ENCODE peak calls at places on chromosomes 7 and 10, in eight cellular contexts. J is HL-60, B is pancreas, Z is neural progenitor cell, R is thoracic aorta, N is fibroblast of villous mesenchyme, H is fibroblast of lung, I is A549. K is an unnamed sample.
A peak's percentile ranks its signal among the peaks of the same experiment; 100 is the strongest.

GRCh38 chr10:17644485-17644964 is 574 bp downstream of the STAM start:
- DNase-seq in J (no peak), B (peak; percentile 37), Z (no peak), R (no peak), N (no peak), H (peak; percentile 55), I (no peak), K (peak; percentile 46)

GRCh38 chr10:77700086-77700485 is 62.5 kb upstream of the KCNMA1 start:
- DNase-seq in J (no peak), B (no peak), Z (no peak), R (no peak), N (no peak), H (peak; percentile 57), I (no peak), K (peak; percentile 19)

GRCh38 chr7:503575-504111 is 16.0 kb downstream of the PDGFA start:
- DNase-seq in J (no peak), B (peak; percentile 98), Z (no peak), R (no peak), N (no peak), H (no peak), I (peak; percentile 78), K (no peak)

GRCh38 chr7:7228472-7228871 is 46.1 kb downstream of the C1GALT1 start:
- DNase-seq in J (no peak), B (no peak), Z (no peak), R (no peak), N (peak; percentile 38), H (no peak), I (no peak), K (peak; percentile 44)

GRCh38 chr10:118850418-118851061 is 95.8 kb upstream of the CACUL1 start:
- DNase-seq in J (peak; percentile 32), B (peak; percentile 42), Z (peak; percentile 87), R (no peak), N (peak; percentile 64), H (peak; percentile 51), I (peak; percentile 74), K (peak; percentile 81)

GRCh38 chr7:1144269-1144771 is 15.7 kb downstream of the ZFAND2A start:
- DNase-seq in J (peak; percentile 38), B (peak; percentile 42), Z (peak; percentile 46), R (no peak), N (peak; percentile 27), H (peak; percentile 23), I (peak; percentile 41), K (peak; percentile 23)

GRCh38 chr10:128102480-128103228 is 23.6 kb downstream of the MKI67 start:
- DNase-seq in J (no peak), B (no peak), Z (no peak), R (no peak), N (no peak), H (no peak), I (no peak), K (no peak)

GRCh38 chr10:44364566-44364965 is 20.3 kb downstream of the CXCL12 start:
- DNase-seq in J (no peak), B (no peak), Z (no peak), R (no peak), N (no peak), H (no peak), I (no peak), K (no peak)

GRCh38 chr10:34180749-34181148 is 634.3 kb downstream of the PARD3 start:
- DNase-seq in J (no peak), B (no peak), Z (no peak), R (no peak), N (no peak), H (no peak), I (no peak), K (no peak)

GRCh38 chr7:133275441-133276105 is 22.7 kb downstream of the EXOC4 start:
- DNase-seq in J (no peak), B (no peak), Z (no peak), R (no peak), N (no peak), H (peak; percentile 38), I (no peak), K (peak; percentile 71)

DNA sequence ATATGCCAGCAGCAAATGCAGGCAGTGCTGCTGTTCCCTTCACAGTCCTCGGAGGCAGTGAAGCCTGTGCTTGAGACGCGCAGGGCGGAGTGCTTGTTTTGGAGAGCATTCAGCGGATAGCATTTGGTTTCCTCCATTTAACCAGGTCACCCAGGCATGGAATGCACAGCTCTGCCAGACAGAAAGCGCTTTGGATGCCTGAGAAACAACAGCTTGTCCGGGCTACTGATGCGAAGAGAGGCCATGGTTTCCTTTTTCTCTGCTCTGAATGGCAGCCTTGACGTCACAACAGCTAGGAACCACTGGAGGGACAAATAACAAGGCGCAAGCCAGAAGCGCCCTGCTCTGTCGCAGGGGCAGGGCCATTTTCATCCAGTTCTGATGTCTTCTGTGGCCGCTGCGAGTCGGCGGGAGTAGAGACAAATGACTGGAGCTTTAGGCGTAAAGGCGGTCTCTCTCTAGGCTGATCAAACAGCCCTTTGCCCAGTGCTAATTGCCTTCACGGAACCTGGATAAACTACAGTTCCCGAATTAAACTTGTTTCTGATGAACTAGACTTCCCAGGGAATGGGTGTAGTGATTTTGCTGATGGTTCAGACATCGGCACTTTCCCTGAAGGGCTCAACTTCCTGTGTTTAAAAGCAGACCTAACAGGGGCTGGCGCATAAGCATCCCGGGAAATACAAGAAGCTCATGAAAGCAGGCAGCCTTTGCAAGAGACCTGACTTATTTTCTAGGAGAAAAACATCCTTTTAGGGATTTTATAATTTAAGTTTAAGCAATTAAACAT is 187.6 kb upstream of the KLF14 start:
- DNase-seq in J (no peak), B (peak; percentile 37), Z (peak; percentile 90), R (peak; percentile 54), N (peak; percentile 75), H (peak; percentile 89), I (no peak), K (peak; percentile 84)
- H3K4me3 ChIP-seq in J (no peak overlapping the region), B (no peak overlapping the region), Z (no peak overlapping the region), R (peak overlapping the region; percentile 59), N (peak overlapping the region; percentile 5), H (peak overlapping the region; percentile 8), I (peak overlapping the region; percentile 3), K (peak overlapping the region; percentile 4)

GRCh38 chr10:85794553-85794952 is 572.0 kb downstream of the GRID1 start:
- DNase-seq in J (no peak), B (no peak), Z (no peak), R (no peak), N (no peak), H (no peak), I (no peak), K (no peak)

GRCh38 chr10:85790155-85790789 is 576.3 kb downstream of the GRID1 start:
- DNase-seq in J (no peak), B (no peak), Z (no peak), R (no peak), N (no peak), H (no peak), I (no peak), K (no peak)

GRCh38 chr10:85792533-85792858 is 574.1 kb downstream of the GRID1 start:
- DNase-seq in J (no peak), B (no peak), Z (no peak), R (no peak), N (no peak), H (no peak), I (no peak), K (no peak)

GRCh38 chr10:85791846-85792532 is 574.6 kb downstream of the GRID1 start:
- DNase-seq in J (no peak), B (no peak), Z (peak; percentile 30), R (no peak), N (no peak), H (no peak), I (peak; percentile 16), K (peak; percentile 8)

GRCh38 chr10:85795460-85795859 is 571.1 kb downstream of the GRID1 start:
- DNase-seq in J (no peak), B (no peak), Z (no peak), R (no peak), N (no peak), H (no peak), I (no peak), K (no peak)
- TF ChIP-seq CTCF in J (no peak), B (no peak), Z (no peak), R (no peak), N (no peak), H (no peak), I (no peak), K (no peak)

DNA sequence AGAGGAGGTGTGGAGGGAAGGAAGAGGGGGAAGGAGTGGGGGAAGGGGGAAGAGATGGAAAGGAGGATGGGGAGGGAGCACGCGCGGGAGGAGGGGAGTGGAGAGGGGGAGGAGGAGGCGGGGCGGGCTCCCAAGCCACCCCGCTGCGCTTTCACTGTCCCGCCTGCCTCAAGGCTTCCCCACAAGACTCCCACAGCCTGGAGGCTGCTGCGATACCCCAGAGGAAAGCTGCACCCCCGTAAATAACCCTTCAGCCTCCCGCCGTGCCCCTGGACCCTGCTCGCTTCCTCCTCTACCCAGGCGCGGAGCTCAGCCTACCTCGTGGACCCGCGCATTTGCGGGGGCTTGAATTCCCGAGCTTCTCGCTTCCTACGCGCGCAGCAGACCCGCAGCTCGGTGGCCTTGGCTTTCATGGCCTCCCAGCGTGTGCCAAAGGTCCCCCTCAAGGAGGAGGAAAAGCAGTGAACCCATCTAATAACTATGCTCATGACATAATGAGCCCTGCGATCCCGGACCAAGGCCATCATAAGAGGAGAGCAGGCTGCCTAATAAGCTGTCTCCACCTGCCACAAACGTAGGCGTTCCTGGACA is at the start of gene C10orf67:
- DNase-seq in J (no peak), B (no peak), Z (peak; percentile 70), R (no peak), N (peak; percentile 58), H (peak; percentile 76), I (peak; percentile 3), K (peak; percentile 36)
- H3K4me3 ChIP-seq in J (peak within 1 kb of the TSS; percentile 20), B (peak within 1 kb of the TSS; percentile 12), Z (peak within 1 kb of the TSS; percentile 78), R (peak within 1 kb of the TSS; percentile 71), N (peak within 1 kb of the TSS; percentile 65), H (peak within 1 kb of the TSS; percentile 57), I (peak within 1 kb of the TSS; percentile 60), K (peak within 1 kb of the TSS; percentile 56)

GRCh38 chr7:98869374-98870070 is at the start of gene TMEM130:
- DNase-seq in J (no peak), B (no peak), Z (peak; percentile 65), R (no peak), N (no peak), H (no peak), I (no peak), K (peak; percentile 18)

GRCh38 chr7:98870807-98871491 is 1.1 kb upstream of the TMEM130 start:
- DNase-seq in J (no peak), B (no peak), Z (no peak), R (no peak), N (no peak), H (no peak), I (no peak), K (no peak)

GRCh38 chr7:98870071-98870651 is 347 bp upstream of the TMEM130 start:
- DNase-seq in J (peak; percentile 63), B (no peak), Z (peak; percentile 79), R (peak; percentile 35), N (no peak), H (peak; percentile 16), I (peak; percentile 47), K (peak; percentile 58)

GRCh38 chr7:98874942-98875341 is 3.4 kb upstream of the TRRAP start:
- DNase-seq in J (no peak), B (no peak), Z (no peak), R (no peak), N (no peak), H (no peak), I (no peak), K (no peak)

DNA sequence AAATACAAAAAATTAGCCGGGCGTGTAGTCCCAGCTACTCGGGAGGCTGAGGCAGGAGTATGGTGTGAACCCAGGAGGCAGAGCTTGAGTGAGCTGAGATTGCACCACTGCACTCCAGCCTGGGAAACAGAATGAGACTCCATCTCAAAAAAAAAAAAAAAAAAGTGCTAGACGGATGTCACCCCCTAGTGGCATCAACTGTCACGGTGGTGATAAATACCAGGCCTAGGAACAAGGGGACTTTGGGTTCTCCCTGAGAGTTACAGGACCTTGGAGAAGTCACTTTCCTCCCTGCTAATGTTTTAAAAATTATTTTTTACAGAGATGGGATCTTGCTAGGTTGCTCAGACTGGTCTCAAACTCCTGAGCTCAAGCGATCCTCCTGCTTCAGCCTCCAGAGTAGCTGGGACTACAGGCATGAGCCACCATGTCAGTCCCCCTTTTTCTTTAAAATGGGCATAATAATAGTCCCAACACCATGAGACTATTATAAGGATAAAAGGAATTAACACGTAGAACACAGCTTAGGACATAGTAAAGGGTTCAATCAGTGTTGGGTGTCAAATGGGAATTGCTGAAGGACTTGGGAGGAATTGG is 2.6 kb upstream of the TMEM130 start:
- DNase-seq in J (no peak), B (no peak), Z (peak; percentile 67), R (no peak), N (no peak), H (peak; percentile 26), I (peak; percentile 58), K (no peak)
- TF ChIP-seq CTCF in J (peak; percentile 30), B (no peak), Z (peak; percentile 52), R (no peak), N (peak; percentile 12), H (peak; percentile 10), I (peak; percentile 43), K (peak; percentile 24)

K was measured in cardiac fibroblast.